ENCODE peak calls at places on chromosome 18, in four cellular contexts. E is breast epithelium, C is heart left ventricle, T is HCT116. X is an unnamed sample. For H3K27me3, the result is how much of the 10 kb centered on the place peaks cover.

GRCh38 chr18:44178476-44178875 is 502.2 kb upstream of the SETBP1 start:
- DNase-seq in E (no peak), C (no peak), T (no peak), X (no peak)

GRCh38 chr18:57437782-57438668 is 2.9 kb downstream of the ONECUT2 start:
- DNase-seq in E (no peak), C (peak), T (peak), X (no peak)

GRCh38 chr18:45562567-45563479 is 52.5 kb upstream of the SLC14A2 start:
- DNase-seq in E (no peak), C (peak), T (no peak), X (no peak)

GRCh38 chr18:3759099-3759498 is 309.1 kb downstream of the TGIF1 start:
- DNase-seq in E (no peak), C (no peak), T (no peak), X (no peak)

GRCh38 chr18:23994361-23994902 is 20.1 kb upstream of the TTC39C start:
- DNase-seq in E (peak), C (no peak), T (peak), X (no peak)

GRCh38 chr18:35478520-35479435 is 19.0 kb downstream of the INO80C start:
- DNase-seq in E (no peak), C (no peak), T (peak), X (no peak)

GRCh38 chr18:9417081-9417841 is 58.1 kb upstream of the RALBP1 start:
- DNase-seq in E (no peak), C (no peak), T (no peak), X (no peak)

GRCh38 chr18:31553800-31554199 is 37.9 kb upstream of the TTR start:
- DNase-seq in E (no peak), C (no peak), T (peak), X (no peak)

GRCh38 chr18:68779169-68779568 is 18.7 kb upstream of the CCDC102B start:
- DNase-seq in E (no peak), C (no peak), T (no peak), X (no peak)

GRCh38 chr18:32049393-32050161 is 31.0 kb downstream of the RNF125 start:
- DNase-seq in E (no peak), C (peak), T (no peak), X (no peak)

GRCh38 chr18:3447035-3447894 is 2.7 kb upstream of the TGIF1 start:
- DNase-seq in E (peak), C (no peak), T (no peak), X (no peak)

GRCh38 chr18:25176516-25177042 is 175.4 kb downstream of the ZNF521 start:
- DNase-seq in E (no peak), C (peak), T (no peak), X (no peak)

GRCh38 chr18:25189391-25190185 is 162.4 kb downstream of the ZNF521 start:
- DNase-seq in E (no peak), C (no peak), T (no peak), X (no peak)

GRCh38 chr18:29161429-29161828 is 984.5 kb upstream of the CDH2 start:
- DNase-seq in E (no peak), C (no peak), T (no peak), X (no peak)

GRCh38 chr18:37445368-37445767 is 120.2 kb downstream of the CELF4 start:
- DNase-seq in E (no peak), C (no peak), T (no peak), X (no peak)

GRCh38 chr18:30970201-30970816 is 72.2 kb downstream of the DSC3 start:
- DNase-seq in E (no peak), C (no peak), T (peak), X (no peak)

GRCh38 chr18:10230072-10230471 is 224.4 kb upstream of the APCDD1 start:
- DNase-seq in E (no peak), C (no peak), T (peak), X (no peak)

GRCh38 chr18:44051088-44051487 is 629.6 kb upstream of the SETBP1 start:
- DNase-seq in E (no peak), C (no peak), T (no peak), X (no peak)

GRCh38 chr18:70491734-70492348 is 203.0 kb downstream of the SOCS6 start:
- DNase-seq in E (no peak), C (no peak), T (peak), X (no peak)

GRCh38 chr18:35460719-35461118 is 37.0 kb downstream of the INO80C start:
- DNase-seq in E (no peak), C (no peak), T (no peak), X (no peak)

GRCh38 chr18:21361297-21361880 is 119.4 kb downstream of the GREB1L start:
- DNase-seq in E (no peak), C (no peak), T (peak), X (no peak)

GRCh38 chr18:26286008-26286407 is 59.8 kb downstream of the TAF4B start:
- DNase-seq in E (peak), C (no peak), T (no peak), X (no peak)

GRCh38 chr18:36153771-36154170 is 24.1 kb downstream of the ELP2 start:
- DNase-seq in E (no peak), C (no peak), T (no peak), X (no peak)

GRCh38 chr18:68839701-68840100 is 41.8 kb downstream of the CCDC102B start:
- DNase-seq in E (no peak), C (no peak), T (no peak), X (no peak)

GRCh38 chr18:11972371-11973174 is 8.7 kb upstream of the IMPA2 start:
- DNase-seq in E (no peak), C (no peak), T (no peak), X (no peak)

GRCh38 chr18:30514059-30514458 is 528.5 kb downstream of the DSC3 start:
- DNase-seq in E (no peak), C (no peak), T (no peak), X (no peak)

GRCh38 chr18:44589709-44590108 is 91.0 kb upstream of the SETBP1 start:
- DNase-seq in E (no peak), C (no peak), T (no peak), X (no peak)

GRCh38 chr18:11149441-11150270 is at the start of gene PIEZO2:
- DNase-seq in E (no peak), C (peak), T (no peak), X (no peak)

DNA sequence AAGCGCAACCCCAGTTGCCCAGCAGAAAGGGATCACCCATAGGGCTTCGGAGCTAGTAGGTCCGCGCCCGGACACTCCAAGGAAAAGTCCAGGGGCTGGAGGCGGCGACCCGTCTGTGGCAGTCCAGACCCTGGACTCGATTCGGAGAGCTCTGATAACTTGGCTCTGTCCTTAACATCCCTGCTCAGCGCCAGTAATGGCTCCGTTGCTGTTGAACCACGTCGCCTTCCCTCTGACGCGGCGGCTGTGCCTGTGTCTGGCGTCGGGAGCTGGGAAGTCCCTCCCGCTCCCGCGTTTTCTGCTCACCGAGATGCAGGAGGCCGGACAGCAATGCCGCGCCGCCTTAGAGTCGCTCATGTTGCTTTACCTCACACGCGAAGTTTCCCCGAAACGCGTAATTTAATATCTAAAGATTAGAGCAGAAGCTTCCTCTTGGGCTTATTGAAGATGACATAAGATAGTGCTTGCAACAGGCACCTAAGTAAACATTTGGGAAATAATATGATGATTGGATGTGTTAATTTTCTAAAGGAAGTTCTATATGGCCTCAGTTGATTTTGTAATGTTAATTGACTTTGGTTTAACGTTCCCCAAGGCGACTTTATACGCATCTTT is 1.3 kb upstream of the ZBTB14 start:
- DNase-seq in E (peak), C (peak), T (peak), X (peak)
- TF ChIP-seq POLR2A in E (peak), C (no peak), T (no peak), X (no peak)

DNA sequence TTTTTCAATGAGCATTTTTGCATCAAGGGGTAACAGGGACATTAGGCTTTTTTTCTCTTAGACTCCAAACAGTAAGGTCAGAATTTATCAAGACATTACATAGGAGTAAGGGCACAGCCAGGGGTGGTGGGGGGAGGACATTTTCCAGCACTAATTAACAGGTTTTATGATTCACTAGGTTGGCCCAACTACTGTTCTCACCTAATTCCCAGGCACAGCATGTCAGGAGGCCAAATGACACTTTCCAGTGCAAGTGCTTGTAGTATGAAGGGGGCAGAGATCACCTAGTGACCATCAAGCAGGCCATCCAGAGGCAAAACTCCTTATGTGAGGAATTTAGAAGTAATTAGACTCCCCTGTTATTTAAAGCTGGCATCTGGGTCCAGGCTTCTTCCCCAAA is 3.9 kb upstream of the MBD2 start:
- DNase-seq in E (no peak), C (no peak), T (no peak), X (no peak)
- TF ChIP-seq CTCF in E (no peak), C (no peak), T (no peak), X (no peak)

GRCh38 chr18:50562686-50563085 is 2.8 kb downstream of the MAPK4 start:
- DNase-seq in E (no peak), C (no peak), T (no peak), X (no peak)
- H3K27me3 ChIP-seq in E (under half), C (under half), T (under half), X (under half)

GRCh38 chr18:48951448-48952286 is 902 bp upstream of the SMAD7 start:
- DNase-seq in E (peak), C (peak), T (no peak), X (peak)

GRCh38 chr18:48954837-48955527 is 4.2 kb upstream of the SMAD7 start:
- DNase-seq in E (no peak), C (no peak), T (no peak), X (no peak)

GRCh38 chr18:48950536-48951447 is at the start of gene SMAD7:
- DNase-seq in E (no peak), C (peak), T (no peak), X (no peak)

GRCh38 chr18:48953096-48953706 is 2.4 kb upstream of the SMAD7 start:
- DNase-seq in E (no peak), C (no peak), T (no peak), X (no peak)

DNA sequence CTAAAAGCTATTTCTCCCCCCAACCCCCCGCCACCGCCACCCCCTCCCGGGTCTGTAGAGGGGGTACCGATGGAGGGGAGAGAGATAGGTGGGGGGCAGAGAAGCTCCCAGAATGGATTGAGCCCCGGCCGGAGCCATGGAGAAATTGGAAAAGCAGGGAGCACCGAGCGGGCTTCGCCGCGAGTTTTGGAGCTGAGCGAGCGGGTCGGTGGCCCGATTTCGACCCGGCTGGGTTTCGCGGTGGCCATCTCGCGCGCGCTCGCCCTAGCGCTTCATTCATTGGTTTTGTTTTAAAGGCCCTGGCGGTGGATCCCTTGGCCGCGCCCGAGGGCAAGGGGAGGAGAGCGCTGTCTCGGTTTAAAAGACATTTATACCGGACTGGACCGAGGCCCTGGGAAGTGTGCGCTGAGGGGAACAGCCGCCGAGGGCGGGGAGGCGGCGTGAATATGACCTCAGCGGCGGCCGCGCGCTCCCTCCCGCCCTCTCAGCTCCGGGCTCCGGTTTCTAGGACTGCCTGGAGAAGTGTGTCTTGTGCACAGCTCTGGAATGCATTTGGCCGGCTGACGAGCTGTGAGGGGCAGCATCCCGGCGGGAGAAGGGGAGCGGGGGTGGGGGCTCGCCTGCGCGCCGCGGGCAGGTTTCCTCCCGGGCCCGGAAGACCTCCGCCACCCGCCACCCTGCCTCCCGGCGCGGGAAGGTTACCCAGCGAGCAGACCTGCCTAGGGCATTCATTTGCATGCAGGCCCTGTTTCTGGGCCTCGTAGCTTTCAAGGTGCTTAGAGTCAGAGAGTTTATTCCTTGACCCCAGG is 1.7 kb upstream of the SMAD7 start:
- DNase-seq in E (peak), C (peak), T (no peak), X (no peak)
- TF ChIP-seq POLR2A in E (no peak), C (peak), T (no peak), X (no peak)

DNA sequence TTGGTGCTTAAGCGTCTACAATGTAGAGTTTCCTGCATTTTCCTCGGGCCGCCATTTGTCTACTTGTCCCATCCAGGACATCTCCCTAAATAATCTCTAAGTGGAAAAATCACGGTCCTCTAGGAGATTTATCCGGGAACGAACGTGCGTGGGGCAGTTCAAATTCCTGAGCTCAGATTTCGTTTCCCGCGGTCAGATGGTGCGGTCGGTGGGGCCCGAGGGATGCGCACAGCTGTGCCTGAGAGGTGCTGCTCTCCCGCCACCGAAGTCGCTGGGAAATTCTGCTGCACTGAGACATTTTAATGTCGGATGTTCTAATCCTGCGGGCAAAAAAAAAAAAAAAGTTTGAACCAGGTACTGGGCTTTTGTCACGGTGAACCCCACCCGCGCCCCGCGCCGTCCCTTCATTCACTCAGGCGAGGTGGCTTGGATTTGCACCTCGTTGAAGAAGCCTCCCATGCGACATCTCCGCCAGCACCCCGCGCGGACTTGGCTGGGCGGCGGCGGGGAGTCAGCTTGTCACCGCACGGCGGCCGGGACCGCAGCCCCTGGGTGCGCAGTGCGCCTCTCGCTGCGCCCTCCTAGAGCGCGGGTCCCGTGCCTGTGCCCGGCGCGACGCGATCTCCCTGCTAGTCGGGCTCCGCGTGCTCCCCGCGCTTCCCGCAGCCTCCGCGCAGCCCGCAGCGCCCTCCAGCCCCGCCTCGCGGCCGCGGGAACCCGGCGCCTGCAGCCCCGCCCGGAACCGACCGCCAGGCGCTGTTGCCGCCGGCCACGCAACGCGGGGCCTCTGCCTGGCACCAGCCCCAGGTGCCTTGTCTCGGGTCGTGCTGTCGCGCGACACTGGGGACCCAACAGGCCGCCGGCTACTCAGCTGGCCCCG is 192.0 kb upstream of the TCF4 start:
- DNase-seq in E (no peak), C (peak), T (no peak), X (no peak)
- TF ChIP-seq CTCF in E (no peak), C (peak), T (no peak), X (no peak)

DNA sequence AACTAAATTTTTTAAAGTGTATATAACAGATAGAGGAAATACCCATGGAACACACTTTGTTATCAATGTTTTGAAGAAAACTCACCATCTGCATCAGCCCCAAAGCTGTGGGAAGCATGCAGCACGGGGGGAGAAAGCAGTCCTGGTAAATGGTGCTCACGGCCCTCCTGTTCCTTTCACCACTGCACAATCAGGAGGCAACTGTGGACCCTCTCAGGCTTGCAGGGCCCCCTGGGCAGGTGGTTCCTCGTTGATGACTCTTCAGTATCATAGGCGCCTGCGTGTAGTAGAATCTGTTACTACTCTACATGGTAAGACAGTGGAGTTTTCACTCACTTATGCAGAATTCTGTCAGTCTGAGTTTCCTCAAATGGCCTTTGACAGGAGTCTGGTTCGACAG is 4.9 kb upstream of the CNDP1 start:
- DNase-seq in E (no peak), C (no peak), T (no peak), X (no peak)
- H3K27me3 ChIP-seq in E (under half), C (under half), T (under half), X (under half)

GRCh38 chr18:40283560-40283959 is 1671.5 kb upstream of the PIK3C3 start:
- DNase-seq in E (no peak), C (no peak), T (no peak), X (no peak)
- TF ChIP-seq POLR2A in E (no peak), C (no peak), T (no peak), X (no peak)